ENCODE peak calls at places on chromosome 1, in seven cellular contexts. One of them, this sample, is unnamed.

GRCh38 chr1:169795687-169796086 is 980 bp upstream of the METTL18 start:
- DNase-seq in HuH-7.5: no peak
- DNase-seq in left ventricle myocardium inferior: no peak
- DNase-seq in AG04450: no peak
- DNase-seq in activated CD4-positive, alpha-beta T cell treated with anti-CD3 and anti-CD28 coated beads, Interleukin-2, amount 10 ng/mL, durations not matched to agents 7 days and 5 days: peak
- DNase-seq in astrocyte of the spinal cord: peak
- DNase-seq in T-helper 1 cell: no peak
- DNase-seq in this sample: no peak

GRCh38 chr1:201316556-201316955 is 33.2 kb downstream of the PKP1 start:
- DNase-seq in HuH-7.5: no peak
- DNase-seq in left ventricle myocardium inferior: no peak
- DNase-seq in AG04450: no peak
- DNase-seq in activated CD4-positive, alpha-beta T cell treated with anti-CD3 and anti-CD28 coated beads, Interleukin-2, amount 10 ng/mL, durations not matched to agents 7 days and 5 days: no peak
- DNase-seq in astrocyte of the spinal cord: no peak
- DNase-seq in T-helper 1 cell: no peak
- DNase-seq in this sample: no peak

GRCh38 chr1:19616489-19616888 is 27.6 kb upstream of the NBL1 start:
- DNase-seq in HuH-7.5: no peak
- DNase-seq in left ventricle myocardium inferior: no peak
- DNase-seq in AG04450: no peak
- DNase-seq in activated CD4-positive, alpha-beta T cell treated with anti-CD3 and anti-CD28 coated beads, Interleukin-2, amount 10 ng/mL, durations not matched to agents 7 days and 5 days: no peak
- DNase-seq in astrocyte of the spinal cord: peak
- DNase-seq in T-helper 1 cell: no peak
- DNase-seq in this sample: no peak

GRCh38 chr1:161781995-161782394 is 15.9 kb downstream of the ATF6 start:
- DNase-seq in HuH-7.5: no peak
- DNase-seq in left ventricle myocardium inferior: no peak
- DNase-seq in AG04450: no peak
- DNase-seq in activated CD4-positive, alpha-beta T cell treated with anti-CD3 and anti-CD28 coated beads, Interleukin-2, amount 10 ng/mL, durations not matched to agents 7 days and 5 days: no peak
- DNase-seq in astrocyte of the spinal cord: no peak
- DNase-seq in T-helper 1 cell: no peak
- DNase-seq in this sample: no peak

GRCh38 chr1:232557096-232557495 is 72.8 kb downstream of the SIPA1L2 start:
- DNase-seq in HuH-7.5: no peak
- DNase-seq in left ventricle myocardium inferior: no peak
- DNase-seq in AG04450: no peak
- DNase-seq in activated CD4-positive, alpha-beta T cell treated with anti-CD3 and anti-CD28 coated beads, Interleukin-2, amount 10 ng/mL, durations not matched to agents 7 days and 5 days: no peak
- DNase-seq in astrocyte of the spinal cord: no peak
- DNase-seq in T-helper 1 cell: no peak
- DNase-seq in this sample: no peak

GRCh38 chr1:169601096-169601881 is 15.0 kb upstream of the F5 start:
- DNase-seq in HuH-7.5: no peak
- DNase-seq in left ventricle myocardium inferior: no peak
- DNase-seq in AG04450: no peak
- DNase-seq in activated CD4-positive, alpha-beta T cell treated with anti-CD3 and anti-CD28 coated beads, Interleukin-2, amount 10 ng/mL, durations not matched to agents 7 days and 5 days: peak
- DNase-seq in astrocyte of the spinal cord: peak
- DNase-seq in T-helper 1 cell: no peak
- DNase-seq in this sample: peak

GRCh38 chr1:200298242-200298641 is 111.6 kb downstream of the ZNF281 start:
- DNase-seq in HuH-7.5: no peak
- DNase-seq in left ventricle myocardium inferior: no peak
- DNase-seq in AG04450: no peak
- DNase-seq in activated CD4-positive, alpha-beta T cell treated with anti-CD3 and anti-CD28 coated beads, Interleukin-2, amount 10 ng/mL, durations not matched to agents 7 days and 5 days: no peak
- DNase-seq in astrocyte of the spinal cord: no peak
- DNase-seq in T-helper 1 cell: no peak
- DNase-seq in this sample: no peak

GRCh38 chr1:30837653-30838052 is 70.9 kb downstream of the SDC3 start:
- DNase-seq in HuH-7.5: no peak
- DNase-seq in left ventricle myocardium inferior: no peak
- DNase-seq in AG04450: no peak
- DNase-seq in activated CD4-positive, alpha-beta T cell treated with anti-CD3 and anti-CD28 coated beads, Interleukin-2, amount 10 ng/mL, durations not matched to agents 7 days and 5 days: no peak
- DNase-seq in astrocyte of the spinal cord: no peak
- DNase-seq in T-helper 1 cell: no peak
- DNase-seq in this sample: no peak

GRCh38 chr1:180643693-180644092 is 11.9 kb downstream of the XPR1 start:
- DNase-seq in HuH-7.5: no peak
- DNase-seq in left ventricle myocardium inferior: no peak
- DNase-seq in AG04450: no peak
- DNase-seq in activated CD4-positive, alpha-beta T cell treated with anti-CD3 and anti-CD28 coated beads, Interleukin-2, amount 10 ng/mL, durations not matched to agents 7 days and 5 days: no peak
- DNase-seq in astrocyte of the spinal cord: peak
- DNase-seq in T-helper 1 cell: no peak
- DNase-seq in this sample: peak

GRCh38 chr1:54965624-54966340 is 14.6 kb upstream of the TMEM61 start:
- DNase-seq in HuH-7.5: no peak
- DNase-seq in left ventricle myocardium inferior: peak
- DNase-seq in AG04450: no peak
- DNase-seq in activated CD4-positive, alpha-beta T cell treated with anti-CD3 and anti-CD28 coated beads, Interleukin-2, amount 10 ng/mL, durations not matched to agents 7 days and 5 days: no peak
- DNase-seq in astrocyte of the spinal cord: peak
- DNase-seq in T-helper 1 cell: no peak
- DNase-seq in this sample: peak

GRCh38 chr1:12278998-12279397 is 49.2 kb downstream of the VPS13D start:
- DNase-seq in HuH-7.5: no peak
- DNase-seq in left ventricle myocardium inferior: no peak
- DNase-seq in AG04450: no peak
- DNase-seq in activated CD4-positive, alpha-beta T cell treated with anti-CD3 and anti-CD28 coated beads, Interleukin-2, amount 10 ng/mL, durations not matched to agents 7 days and 5 days: no peak
- DNase-seq in astrocyte of the spinal cord: no peak
- DNase-seq in T-helper 1 cell: no peak
- DNase-seq in this sample: no peak

GRCh38 chr1:156476501-156477298 is 23.9 kb downstream of the MEF2D start:
- DNase-seq in HuH-7.5: no peak
- DNase-seq in left ventricle myocardium inferior: no peak
- DNase-seq in AG04450: peak
- DNase-seq in activated CD4-positive, alpha-beta T cell treated with anti-CD3 and anti-CD28 coated beads, Interleukin-2, amount 10 ng/mL, durations not matched to agents 7 days and 5 days: no peak
- DNase-seq in astrocyte of the spinal cord: peak
- DNase-seq in T-helper 1 cell: no peak
- DNase-seq in this sample: no peak

GRCh38 chr1:32116531-32116930 is 8.7 kb downstream of the KPNA6 start:
- DNase-seq in HuH-7.5: no peak
- DNase-seq in left ventricle myocardium inferior: no peak
- DNase-seq in AG04450: no peak
- DNase-seq in activated CD4-positive, alpha-beta T cell treated with anti-CD3 and anti-CD28 coated beads, Interleukin-2, amount 10 ng/mL, durations not matched to agents 7 days and 5 days: no peak
- DNase-seq in astrocyte of the spinal cord: no peak
- DNase-seq in T-helper 1 cell: no peak
- DNase-seq in this sample: no peak

GRCh38 chr1:4624801-4625200 is 29.6 kb upstream of the AJAP1 start:
- DNase-seq in HuH-7.5: no peak
- DNase-seq in left ventricle myocardium inferior: no peak
- DNase-seq in AG04450: no peak
- DNase-seq in activated CD4-positive, alpha-beta T cell treated with anti-CD3 and anti-CD28 coated beads, Interleukin-2, amount 10 ng/mL, durations not matched to agents 7 days and 5 days: no peak
- DNase-seq in astrocyte of the spinal cord: no peak
- DNase-seq in T-helper 1 cell: no peak
- DNase-seq in this sample: no peak

GRCh38 chr1:149884433-149885363 is 14.7 kb upstream of the BOLA1 start:
- DNase-seq in HuH-7.5: no peak
- DNase-seq in left ventricle myocardium inferior: no peak
- DNase-seq in AG04450: no peak
- DNase-seq in activated CD4-positive, alpha-beta T cell treated with anti-CD3 and anti-CD28 coated beads, Interleukin-2, amount 10 ng/mL, durations not matched to agents 7 days and 5 days: peak
- DNase-seq in astrocyte of the spinal cord: peak
- DNase-seq in T-helper 1 cell: no peak
- DNase-seq in this sample: peak

GRCh38 chr1:151838491-151839412 is 868 bp downstream of the C2CD4D start:
- DNase-seq in HuH-7.5: peak
- DNase-seq in left ventricle myocardium inferior: no peak
- DNase-seq in AG04450: no peak
- DNase-seq in activated CD4-positive, alpha-beta T cell treated with anti-CD3 and anti-CD28 coated beads, Interleukin-2, amount 10 ng/mL, durations not matched to agents 7 days and 5 days: no peak
- DNase-seq in astrocyte of the spinal cord: no peak
- DNase-seq in T-helper 1 cell: no peak
- DNase-seq in this sample: no peak

GRCh38 chr1:3645247-3645646 is 4.7 kb downstream of the WRAP73 start:
- DNase-seq in HuH-7.5: no peak
- DNase-seq in left ventricle myocardium inferior: no peak
- DNase-seq in AG04450: no peak
- DNase-seq in activated CD4-positive, alpha-beta T cell treated with anti-CD3 and anti-CD28 coated beads, Interleukin-2, amount 10 ng/mL, durations not matched to agents 7 days and 5 days: no peak
- DNase-seq in astrocyte of the spinal cord: no peak
- DNase-seq in T-helper 1 cell: no peak
- DNase-seq in this sample: no peak

GRCh38 chr1:52629021-52629643 is 3.8 kb upstream of the SHISAL2A start:
- DNase-seq in HuH-7.5: no peak
- DNase-seq in left ventricle myocardium inferior: no peak
- DNase-seq in AG04450: no peak
- DNase-seq in activated CD4-positive, alpha-beta T cell treated with anti-CD3 and anti-CD28 coated beads, Interleukin-2, amount 10 ng/mL, durations not matched to agents 7 days and 5 days: no peak
- DNase-seq in astrocyte of the spinal cord: no peak
- DNase-seq in T-helper 1 cell: no peak
- DNase-seq in this sample: peak

GRCh38 chr1:26177182-26177684 is at the start of gene CNKSR1:
- DNase-seq in HuH-7.5: no peak
- DNase-seq in left ventricle myocardium inferior: no peak
- DNase-seq in AG04450: no peak
- DNase-seq in activated CD4-positive, alpha-beta T cell treated with anti-CD3 and anti-CD28 coated beads, Interleukin-2, amount 10 ng/mL, durations not matched to agents 7 days and 5 days: no peak
- DNase-seq in astrocyte of the spinal cord: no peak
- DNase-seq in T-helper 1 cell: no peak
- DNase-seq in this sample: no peak

GRCh38 chr1:20508411-20508771 is 440 bp upstream of the MUL1 start:
- DNase-seq in HuH-7.5: no peak
- DNase-seq in left ventricle myocardium inferior: no peak
- DNase-seq in AG04450: no peak
- DNase-seq in activated CD4-positive, alpha-beta T cell treated with anti-CD3 and anti-CD28 coated beads, Interleukin-2, amount 10 ng/mL, durations not matched to agents 7 days and 5 days: no peak
- DNase-seq in astrocyte of the spinal cord: no peak
- DNase-seq in T-helper 1 cell: no peak
- DNase-seq in this sample: no peak

GRCh38 chr1:232334811-232335210 is 295.1 kb downstream of the SIPA1L2 start:
- DNase-seq in HuH-7.5: no peak
- DNase-seq in left ventricle myocardium inferior: no peak
- DNase-seq in AG04450: no peak
- DNase-seq in activated CD4-positive, alpha-beta T cell treated with anti-CD3 and anti-CD28 coated beads, Interleukin-2, amount 10 ng/mL, durations not matched to agents 7 days and 5 days: no peak
- DNase-seq in astrocyte of the spinal cord: no peak
- DNase-seq in T-helper 1 cell: no peak
- DNase-seq in this sample: no peak

GRCh38 chr1:220710333-220710732 is 20.2 kb downstream of the C1orf115 start:
- DNase-seq in HuH-7.5: no peak
- DNase-seq in left ventricle myocardium inferior: no peak
- DNase-seq in AG04450: no peak
- DNase-seq in activated CD4-positive, alpha-beta T cell treated with anti-CD3 and anti-CD28 coated beads, Interleukin-2, amount 10 ng/mL, durations not matched to agents 7 days and 5 days: no peak
- DNase-seq in astrocyte of the spinal cord: no peak
- DNase-seq in T-helper 1 cell: no peak
- DNase-seq in this sample: no peak

GRCh38 chr1:90314533-90314932 is 319.6 kb downstream of the ZNF326 start:
- DNase-seq in HuH-7.5: no peak
- DNase-seq in left ventricle myocardium inferior: no peak
- DNase-seq in AG04450: no peak
- DNase-seq in activated CD4-positive, alpha-beta T cell treated with anti-CD3 and anti-CD28 coated beads, Interleukin-2, amount 10 ng/mL, durations not matched to agents 7 days and 5 days: no peak
- DNase-seq in astrocyte of the spinal cord: no peak
- DNase-seq in T-helper 1 cell: no peak
- DNase-seq in this sample: no peak

GRCh38 chr1:210464519-210465039 is 135.9 kb downstream of the HHAT start:
- DNase-seq in HuH-7.5: no peak
- DNase-seq in left ventricle myocardium inferior: no peak
- DNase-seq in AG04450: no peak
- DNase-seq in activated CD4-positive, alpha-beta T cell treated with anti-CD3 and anti-CD28 coated beads, Interleukin-2, amount 10 ng/mL, durations not matched to agents 7 days and 5 days: no peak
- DNase-seq in astrocyte of the spinal cord: peak
- DNase-seq in T-helper 1 cell: no peak
- DNase-seq in this sample: peak

GRCh38 chr1:229076217-229076616 is 194.7 kb upstream of the RAB4A start:
- DNase-seq in HuH-7.5: no peak
- DNase-seq in left ventricle myocardium inferior: no peak
- DNase-seq in AG04450: no peak
- DNase-seq in activated CD4-positive, alpha-beta T cell treated with anti-CD3 and anti-CD28 coated beads, Interleukin-2, amount 10 ng/mL, durations not matched to agents 7 days and 5 days: no peak
- DNase-seq in astrocyte of the spinal cord: no peak
- DNase-seq in T-helper 1 cell: no peak
- DNase-seq in this sample: no peak

GRCh38 chr1:60245371-60245770 is 171.8 kb upstream of the C1orf87 start:
- DNase-seq in HuH-7.5: no peak
- DNase-seq in left ventricle myocardium inferior: no peak
- DNase-seq in AG04450: no peak
- DNase-seq in activated CD4-positive, alpha-beta T cell treated with anti-CD3 and anti-CD28 coated beads, Interleukin-2, amount 10 ng/mL, durations not matched to agents 7 days and 5 days: no peak
- DNase-seq in astrocyte of the spinal cord: no peak
- DNase-seq in T-helper 1 cell: no peak
- DNase-seq in this sample: no peak

GRCh38 chr1:112713466-112714312 is 1.4 kb downstream of the PPM1J start:
- DNase-seq in HuH-7.5: no peak
- DNase-seq in left ventricle myocardium inferior: no peak
- DNase-seq in AG04450: no peak
- DNase-seq in activated CD4-positive, alpha-beta T cell treated with anti-CD3 and anti-CD28 coated beads, Interleukin-2, amount 10 ng/mL, durations not matched to agents 7 days and 5 days: no peak
- DNase-seq in astrocyte of the spinal cord: no peak
- DNase-seq in T-helper 1 cell: no peak
- DNase-seq in this sample: no peak

GRCh38 chr1:3321559-3322439 is 132.7 kb upstream of the ARHGEF16 start:
- DNase-seq in HuH-7.5: no peak
- DNase-seq in left ventricle myocardium inferior: no peak
- DNase-seq in AG04450: no peak
- DNase-seq in activated CD4-positive, alpha-beta T cell treated with anti-CD3 and anti-CD28 coated beads, Interleukin-2, amount 10 ng/mL, durations not matched to agents 7 days and 5 days: no peak
- DNase-seq in astrocyte of the spinal cord: no peak
- DNase-seq in T-helper 1 cell: no peak
- DNase-seq in this sample: no peak

GRCh38 chr1:231000201-231000600 is 21.3 kb downstream of the ARV1 start:
- DNase-seq in HuH-7.5: no peak
- DNase-seq in left ventricle myocardium inferior: no peak
- DNase-seq in AG04450: no peak
- DNase-seq in activated CD4-positive, alpha-beta T cell treated with anti-CD3 and anti-CD28 coated beads, Interleukin-2, amount 10 ng/mL, durations not matched to agents 7 days and 5 days: no peak
- DNase-seq in astrocyte of the spinal cord: no peak
- DNase-seq in T-helper 1 cell: no peak
- DNase-seq in this sample: no peak

GRCh38 chr1:3036646-3037280 is 15.5 kb downstream of the ACTRT2 start:
- DNase-seq in HuH-7.5: no peak
- DNase-seq in left ventricle myocardium inferior: no peak
- DNase-seq in AG04450: no peak
- DNase-seq in activated CD4-positive, alpha-beta T cell treated with anti-CD3 and anti-CD28 coated beads, Interleukin-2, amount 10 ng/mL, durations not matched to agents 7 days and 5 days: no peak
- DNase-seq in astrocyte of the spinal cord: no peak
- DNase-seq in T-helper 1 cell: no peak
- DNase-seq in this sample: no peak

GRCh38 chr1:23331713-23332112 is 12.4 kb downstream of the HNRNPR start:
- DNase-seq in HuH-7.5: no peak
- DNase-seq in left ventricle myocardium inferior: no peak
- DNase-seq in AG04450: no peak
- DNase-seq in activated CD4-positive, alpha-beta T cell treated with anti-CD3 and anti-CD28 coated beads, Interleukin-2, amount 10 ng/mL, durations not matched to agents 7 days and 5 days: no peak
- DNase-seq in astrocyte of the spinal cord: no peak
- DNase-seq in T-helper 1 cell: no peak
- DNase-seq in this sample: no peak

GRCh38 chr1:144551543-144552424 is 40.9 kb upstream of the PPIAL4F start:
- DNase-seq in HuH-7.5: peak
- DNase-seq in left ventricle myocardium inferior: peak
- DNase-seq in AG04450: peak
- DNase-seq in activated CD4-positive, alpha-beta T cell treated with anti-CD3 and anti-CD28 coated beads, Interleukin-2, amount 10 ng/mL, durations not matched to agents 7 days and 5 days: peak
- DNase-seq in astrocyte of the spinal cord: peak
- DNase-seq in T-helper 1 cell: peak
- DNase-seq in this sample: peak

GRCh38 chr1:226405411-226405988 is 2.4 kb downstream of the PARP1 start:
- DNase-seq in HuH-7.5: no peak
- DNase-seq in left ventricle myocardium inferior: no peak
- DNase-seq in AG04450: no peak
- DNase-seq in activated CD4-positive, alpha-beta T cell treated with anti-CD3 and anti-CD28 coated beads, Interleukin-2, amount 10 ng/mL, durations not matched to agents 7 days and 5 days: peak
- DNase-seq in astrocyte of the spinal cord: no peak
- DNase-seq in T-helper 1 cell: peak
- DNase-seq in this sample: no peak

GRCh38 chr1:43636006-43636641 is 13.8 kb upstream of the KDM4A start:
- DNase-seq in HuH-7.5: no peak
- DNase-seq in left ventricle myocardium inferior: no peak
- DNase-seq in AG04450: no peak
- DNase-seq in activated CD4-positive, alpha-beta T cell treated with anti-CD3 and anti-CD28 coated beads, Interleukin-2, amount 10 ng/mL, durations not matched to agents 7 days and 5 days: no peak
- DNase-seq in astrocyte of the spinal cord: no peak
- DNase-seq in T-helper 1 cell: no peak
- DNase-seq in this sample: no peak

GRCh38 chr1:9211291-9211811 is 23.2 kb upstream of the H6PD start:
- DNase-seq in HuH-7.5: no peak
- DNase-seq in left ventricle myocardium inferior: no peak
- DNase-seq in AG04450: peak
- DNase-seq in activated CD4-positive, alpha-beta T cell treated with anti-CD3 and anti-CD28 coated beads, Interleukin-2, amount 10 ng/mL, durations not matched to agents 7 days and 5 days: no peak
- DNase-seq in astrocyte of the spinal cord: peak
- DNase-seq in T-helper 1 cell: no peak
- DNase-seq in this sample: no peak

GRCh38 chr1:236394905-236395779 is 1.1 kb downstream of the EDARADD start:
- DNase-seq in HuH-7.5: peak
- DNase-seq in left ventricle myocardium inferior: peak
- DNase-seq in AG04450: no peak
- DNase-seq in activated CD4-positive, alpha-beta T cell treated with anti-CD3 and anti-CD28 coated beads, Interleukin-2, amount 10 ng/mL, durations not matched to agents 7 days and 5 days: peak
- DNase-seq in astrocyte of the spinal cord: no peak
- DNase-seq in T-helper 1 cell: peak
- DNase-seq in this sample: peak

GRCh38 chr1:54276617-54277450 is 76.9 kb downstream of the MRPL37 start:
- DNase-seq in HuH-7.5: no peak
- DNase-seq in left ventricle myocardium inferior: peak
- DNase-seq in AG04450: no peak
- DNase-seq in activated CD4-positive, alpha-beta T cell treated with anti-CD3 and anti-CD28 coated beads, Interleukin-2, amount 10 ng/mL, durations not matched to agents 7 days and 5 days: no peak
- DNase-seq in astrocyte of the spinal cord: no peak
- DNase-seq in T-helper 1 cell: no peak
- DNase-seq in this sample: no peak

GRCh38 chr1:227604446-227604845 is 41.1 kb downstream of the ZNF678 start:
- DNase-seq in HuH-7.5: no peak
- DNase-seq in left ventricle myocardium inferior: no peak
- DNase-seq in AG04450: no peak
- DNase-seq in activated CD4-positive, alpha-beta T cell treated with anti-CD3 and anti-CD28 coated beads, Interleukin-2, amount 10 ng/mL, durations not matched to agents 7 days and 5 days: no peak
- DNase-seq in astrocyte of the spinal cord: no peak
- DNase-seq in T-helper 1 cell: no peak
- DNase-seq in this sample: no peak